ENCODE peak calls at places on chromosomes 12 and 14, in eight cellular contexts. A is hypothalamus; X is T-helper 17 cell; Y is HCEC 1CT; I is osteocyte; Z is MCF 10A; Q is stimulated activated CD4-positive, alpha-beta T cell treated with anti-CD3 and anti-CD28 coated beads, TNF-alpha, amount 100 ng/mL, for 48 hours; F is H9. E is an unnamed sample.

GRCh38 chr12:26121841-26122680 is 2.8 kb downstream of the BHLHE41 start:
- DNase-seq in X (peak; percentile 24), Z (peak; percentile 8), Q (no peak), F (peak; percentile 48), A (peak; percentile 26), Y (peak; percentile 39), I (no peak), E (peak; percentile 25)

GRCh38 chr12:116125084-116125483 is 152.4 kb downstream of the MED13L start:
- DNase-seq in Y (no peak), Z (no peak), F (no peak), X (no peak), A (no peak), I (no peak), Q (no peak), E (no peak)

GRCh38 chr14:38505221-38506095 is 249.6 kb upstream of the CLEC14A start:
- DNase-seq in Y (peak; percentile 48), Z (no peak), X (no peak), A (no peak), Q (no peak), F (no peak), I (no peak), E (no peak)

GRCh38 chr12:4911316-4911994 is 1.8 kb downstream of the KCNA1 start:
- DNase-seq in F (peak; percentile 57), Z (no peak), Q (no peak), I (no peak), Y (no peak), X (no peak), A (no peak), E (no peak)

GRCh38 chr14:102798926-102799325 is 21.7 kb downstream of the TRAF3 start:
- DNase-seq in F (no peak), X (no peak), Z (no peak), A (no peak), Y (no peak), I (no peak), Q (no peak), E (no peak)

GRCh38 chr14:56173360-56173922 is 55.2 kb downstream of the PELI2 start:
- DNase-seq in Z (no peak), F (no peak), Y (no peak), I (no peak), A (no peak), X (no peak), Q (no peak), E (no peak)

GRCh38 chr12:64735447-64735846 is 23.8 kb downstream of the GNS start:
- DNase-seq in Z (no peak), I (no peak), F (no peak), Q (no peak), A (no peak), X (no peak), Y (no peak), E (no peak)

GRCh38 chr12:62347922-62348650 is 87.9 kb downstream of the USP15 start:
- DNase-seq in X (no peak), Y (peak; percentile 78), F (no peak), I (no peak), Z (no peak), Q (no peak), A (no peak), E (no peak)

GRCh38 chr14:50064993-50065392 is 51.4 kb downstream of the VCPKMT start:
- DNase-seq in I (no peak), Q (no peak), A (no peak), X (no peak), Z (peak; percentile 33), F (no peak), Y (no peak), E (peak; percentile 60)

GRCh38 chr12:64893961-64894360 is 69.5 kb downstream of the TBC1D30 start:
- DNase-seq in X (no peak), A (no peak), Y (peak; percentile 93), Q (no peak), I (no peak), Z (peak; percentile 33), F (no peak), E (peak; percentile 78)

GRCh38 chr14:92540472-92541048 is 27.0 kb downstream of the RIN3 start:
- DNase-seq in F (no peak), Z (peak; percentile 99), Q (no peak), Y (peak; percentile 100), I (peak; percentile 95), X (no peak), A (peak; percentile 58), E (peak; percentile 95)

E was measured in epithelial cell of esophagus.